ENCODE peak calls at places on chromosomes 6 and 20, in five cellular contexts. X is Daoy, I is putamen, E is RCC 7860, L is activated gamma-delta T cell treated with Interleukin-2 at 50 U/mL for 16 hours. C is an unnamed sample.

GRCh38 chr20:48604426-48604825 is 223.4 kb downstream of the PREX1 start:
- DNase-seq in I (no peak), X (no peak), L (no peak), E (no peak), C (no peak)

GRCh38 chr20:44532248-44532980 is 10.5 kb upstream of the SERINC3 start:
- DNase-seq in I (no peak), L (no peak), E (no peak), X (no peak), C (no peak)

GRCh38 chr6:105317607-105318533 is 85.0 kb downstream of the PREP start:
- DNase-seq in L (no peak), E (no peak), X (no peak), I (no peak), C (no peak)

GRCh38 chr20:58851221-58851968 is 693 bp upstream of the GNAS-AS1 start:
- DNase-seq in E (no peak), L (no peak), I (no peak), X (no peak), C (no peak)

GRCh38 chr20:49349078-49349477 is 71.2 kb upstream of the ZNFX1 start:
- DNase-seq in L (no peak), I (no peak), E (no peak), X (no peak), C (no peak)

GRCh38 chr6:74137910-74138309 is 441.9 kb downstream of the CD109 start:
- DNase-seq in E (no peak), X (no peak), I (no peak), L (no peak), C (no peak)

GRCh38 chr6:44529506-44529905 is 142.0 kb downstream of the CDC5L start:
- DNase-seq in I (no peak), L (no peak), X (no peak), E (no peak), C (no peak)

GRCh38 chr20:44336086-44336485 is 757 bp upstream of the R3HDML start:
- DNase-seq in I (no peak), L (no peak), X (no peak), E (no peak), C (no peak)

GRCh38 chr20:14491436-14491835 is 154.0 kb upstream of the FLRT3 start:
- DNase-seq in X (no peak), E (no peak), I (no peak), L (no peak), C (no peak)

GRCh38 chr6:108988291-108988690 is 106.4 kb downstream of the SESN1 start:
- DNase-seq in X (no peak), E (no peak), I (no peak), L (no peak), C (no peak)

GRCh38 chr6:71126506-71126905 is 162.1 kb upstream of the OGFRL1 start:
- DNase-seq in E (no peak), X (no peak), L (no peak), I (no peak), C (no peak)

GRCh38 chr6:37906121-37906520 is 86.6 kb downstream of the ZFAND3 start:
- DNase-seq in I (no peak), E (no peak), L (no peak), X (no peak), C (no peak)

GRCh38 chr20:41183391-41183790 is 46.0 kb downstream of the PLCG1 start:
- DNase-seq in X (no peak), L (no peak), I (no peak), E (no peak), C (no peak)

GRCh38 chr6:90547079-90547478 is 39.8 kb downstream of the MAP3K7 start:
- DNase-seq in X (no peak), E (no peak), I (no peak), L (no peak), C (no peak)

GRCh38 chr20:63542031-63542559 is 4.9 kb upstream of the PTK6 start:
- DNase-seq in X (no peak), L (no peak), E (no peak), I (no peak), C (no peak)

GRCh38 chr20:58094160-58094559 is 134.3 kb downstream of the ANKRD60 start:
- DNase-seq in I (no peak), X (no peak), E (no peak), L (no peak), C (no peak)

GRCh38 chr6:106745824-106746610 is 116.6 kb downstream of the QRSL1 start:
- DNase-seq in X (peak; percentile 75), E (no peak), L (no peak), I (no peak), C (peak; percentile 8)

GRCh38 chr6:106087548-106088325 is 1.6 kb downstream of the PRDM1 start:
- DNase-seq in L (no peak), E (peak; percentile 49), I (peak; percentile 31), X (peak; percentile 58), C (no peak)

GRCh38 chr6:3290501-3291211 is 31.9 kb downstream of the PSMG4 start:
- DNase-seq in E (no peak), L (no peak), I (no peak), X (no peak), C (no peak)

GRCh38 chr20:45798935-45799642 is 7.3 kb downstream of the DNTTIP1 start:
- DNase-seq in X (peak; percentile 55), I (peak; percentile 45), E (peak; percentile 47), L (peak; percentile 64), C (peak; percentile 59)

GRCh38 chr6:106110167-106110826 is 24.2 kb downstream of the PRDM1 start:
- DNase-seq in E (no peak), L (no peak), I (no peak), X (no peak), C (no peak)

GRCh38 chr6:42368156-42368555 is 83.6 kb downstream of the TRERF1 start:
- DNase-seq in I (no peak), E (no peak), X (no peak), L (peak; percentile 72), C (no peak)

GRCh38 chr6:73372516-73372915 is 2.8 kb upstream of the OOEP start:
- DNase-seq in I (no peak), E (no peak), X (no peak), L (no peak), C (no peak)

GRCh38 chr6:105051941-105052471 is 95.1 kb downstream of the LIN28B start:
- DNase-seq in L (no peak), E (no peak), X (no peak), I (no peak), C (no peak)

GRCh38 chr6:18203786-18204185 is 48.6 kb downstream of the KDM1B start:
- DNase-seq in E (no peak), X (no peak), L (no peak), I (no peak), C (no peak)

GRCh38 chr6:168412456-168412855 is 28.5 kb upstream of the SMOC2 start:
- DNase-seq in L (no peak), I (no peak), E (no peak), X (no peak), C (no peak)

GRCh38 chr20:59284470-59284869 is 15.9 kb upstream of the EDN3 start:
- DNase-seq in I (no peak), L (no peak), X (no peak), E (no peak), C (no peak)

GRCh38 chr6:37068523-37069270 is 63.2 kb downstream of the FGD2 start:
- DNase-seq in L (no peak), I (no peak), E (no peak), X (no peak), C (no peak)